ENCODE peak calls at places on chromosomes 1 and 21, in four cellular contexts. T, O, E and P are unnamed samples.

GRCh38 chr1:172851077-172851476 is 192.2 kb downstream of the FASLG start:
- DNase-seq in T (peak), O (no peak), E (no peak), P (no peak)

GRCh38 chr1:36133484-36133883 is 8.5 kb upstream of the COL8A2 start:
- DNase-seq in T (no peak), O (no peak), E (peak), P (peak)

GRCh38 chr1:211135342-211135950 is 1.5 kb upstream of the KCNH1 start:
- DNase-seq in T (peak), O (peak), E (peak), P (peak)

GRCh38 chr1:218459450-218459849 is 114.3 kb downstream of the TGFB2 start:
- DNase-seq in T (peak), O (no peak), E (no peak), P (peak)

GRCh38 chr1:35592991-35593769 is 20.1 kb downstream of the TFAP2E start:
- DNase-seq in T (no peak), O (no peak), E (no peak), P (peak)

GRCh38 chr1:30895942-30896660 is 12.5 kb downstream of the SDC3 start:
- DNase-seq in T (no peak), O (no peak), E (no peak), P (no peak)

GRCh38 chr1:178308438-178308837 is 188.3 kb downstream of the CLEC20A start:
- DNase-seq in T (no peak), O (no peak), E (no peak), P (no peak)

GRCh38 chr1:10824821-10825540 is 28.5 kb upstream of the CASZ1 start:
- DNase-seq in T (no peak), O (no peak), E (peak), P (peak)

GRCh38 chr21:41817228-41817627 is 50.4 kb upstream of the RIPK4 start:
- DNase-seq in T (peak), O (peak), E (peak), P (peak)

GRCh38 chr1:226349801-226350503 is 41.0 kb upstream of the LIN9 start:
- DNase-seq in T (peak), O (no peak), E (no peak), P (no peak)

GRCh38 chr1:67144696-67145095 is 9.9 kb upstream of the C1orf141 start:
- DNase-seq in T (no peak), O (no peak), E (peak), P (no peak)

GRCh38 chr1:177471244-177471643 is 300.5 kb downstream of the BRINP2 start:
- DNase-seq in T (no peak), O (no peak), E (peak), P (peak)

GRCh38 chr1:211331011-211331709 is 4.5 kb downstream of the TRAF5 start:
- DNase-seq in T (no peak), O (no peak), E (peak), P (peak)

GRCh38 chr1:113456967-113457366 is 66.7 kb downstream of the MAGI3 start:
- DNase-seq in T (no peak), O (no peak), E (peak), P (peak)

GRCh38 chr1:245099401-245099800 is 55.4 kb upstream of the KIF26B start:
- DNase-seq in T (peak), O (no peak), E (no peak), P (no peak)

GRCh38 chr1:117696567-117696966 is 90.7 kb downstream of the TENT5C start:
- DNase-seq in T (no peak), O (no peak), E (no peak), P (peak)

GRCh38 chr1:81585371-81585770 is 215.4 kb upstream of the ADGRL2 start:
- DNase-seq in T (no peak), O (no peak), E (no peak), P (no peak)

GRCh38 chr1:7705908-7706216 is 65.2 kb upstream of the VAMP3 start:
- DNase-seq in T (no peak), O (no peak), E (peak), P (no peak)

GRCh38 chr1:225464851-225465792 is 37.3 kb upstream of the LBR start:
- DNase-seq in T (peak), O (no peak), E (peak), P (no peak)

GRCh38 chr1:35454616-35455015 is 102.6 kb downstream of the KIAA0319L start:
- DNase-seq in T (no peak), O (no peak), E (peak), P (peak)

DNA sequence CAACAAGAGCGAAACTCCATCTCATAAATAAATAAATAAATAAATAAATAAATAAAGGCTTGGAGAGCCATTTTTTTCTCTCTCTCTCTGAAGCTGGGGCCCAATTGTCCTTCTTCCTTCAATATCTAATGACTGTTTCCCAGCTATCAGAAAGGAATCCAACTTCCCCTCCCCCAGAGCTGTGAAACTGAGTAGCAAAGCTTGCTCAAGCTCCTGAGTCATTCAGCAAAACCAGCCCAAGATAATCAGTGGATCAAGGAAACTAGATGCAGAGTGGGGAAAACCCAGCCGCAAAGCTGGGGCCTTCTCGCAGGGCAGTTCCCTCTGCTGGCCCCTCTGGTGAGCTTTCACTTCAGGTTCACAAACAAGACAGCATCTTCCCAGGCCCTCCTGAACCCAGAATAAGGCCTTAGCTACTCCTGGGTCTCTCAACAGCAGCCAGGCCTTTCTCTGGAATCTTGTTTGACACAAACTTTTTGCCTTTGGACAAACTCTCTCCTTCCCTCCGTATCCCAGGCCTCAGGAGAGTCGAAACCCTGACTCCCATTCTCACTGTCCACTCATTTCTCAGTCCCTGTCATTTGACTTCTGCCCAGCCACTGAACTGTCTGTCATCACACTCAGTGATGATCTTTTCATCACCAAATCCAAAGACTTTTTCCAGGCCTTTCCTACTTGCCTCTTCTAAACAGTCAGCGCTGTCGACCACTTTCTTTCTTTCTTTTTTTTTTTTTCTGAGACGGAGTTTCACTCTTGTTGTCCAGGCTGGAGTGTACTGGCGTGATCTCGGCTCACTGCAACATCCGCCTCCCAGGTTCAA is 18.0 kb upstream of the PTP4A2 start:
- DNase-seq in T (peak), O (peak), E (peak), P (peak)
- H3K27ac ChIP-seq in T (no peak), O (peak), E (peak), P (peak)

GRCh38 chr1:179818260-179818659 is 59.3 kb downstream of the TOR1AIP2 start:
- DNase-seq in T (no peak), O (no peak), E (no peak), P (no peak)

GRCh38 chr1:179822107-179822506 is 55.5 kb downstream of the TOR1AIP2 start:
- DNase-seq in T (no peak), O (peak), E (no peak), P (no peak)

GRCh38 chr1:179818743-179819173 is 58.8 kb downstream of the TOR1AIP2 start:
- DNase-seq in T (no peak), O (no peak), E (no peak), P (no peak)

GRCh38 chr1:179821524-179821923 is 56.1 kb downstream of the TOR1AIP2 start:
- DNase-seq in T (no peak), O (no peak), E (no peak), P (no peak)

GRCh38 chr1:179820216-179820970 is 57.2 kb downstream of the TOR1AIP2 start:
- DNase-seq in T (no peak), O (no peak), E (no peak), P (no peak)
- H3K9ac ChIP-seq in T (no peak), O (no peak), E (no peak), P (no peak)

GRCh38 chr1:33344896-33345295 is 24.0 kb upstream of the A3GALT2 start:
- DNase-seq in T (no peak), O (no peak), E (no peak), P (no peak)
- TF ChIP-seq CTCF in T (no peak), O (no peak), E (no peak), P (no peak)

GRCh38 chr1:167722152-167722869 is 529 bp downstream of the MPZL1 start:
- DNase-seq in T (peak), O (no peak), E (peak), P (peak)
- H3K27ac ChIP-seq in T (peak), O (no peak), E (peak), P (peak)

GRCh38 chr1:24152631-24153494 is 9.9 kb upstream of the IL22RA1 start:
- DNase-seq in T (no peak), O (no peak), E (no peak), P (no peak)
- H3K9ac ChIP-seq in T (no peak), O (no peak), E (no peak), P (no peak)

GRCh38 chr1:239997515-239998311 is 94.0 kb upstream of the FMN2 start:
- DNase-seq in T (peak), O (no peak), E (no peak), P (peak)
- TF ChIP-seq CTCF in T (peak), O (no peak), E (no peak), P (peak)